ENCODE peak calls at places on chromosomes 7 and 10, in four cellular contexts. E, I, S and M are unnamed samples. For H3K27me3 and H3K4me1, the result is how much of the 10 kb centered on the place peaks cover.

GRCh38 chr10:4771554-4772201 is 54.3 kb upstream of the AKR1E2 start:
- DNase-seq in E (no peak), I (peak), S (no peak), M (no peak)

GRCh38 chr10:66928000-66928770 is 2.3 kb downstream of the LRRTM3 start:
- DNase-seq in E (peak), I (peak), S (no peak), M (peak)

GRCh38 chr10:108850138-108850854 is 1073.0 kb downstream of the XPNPEP1 start:
- DNase-seq in E (no peak), I (no peak), S (no peak), M (no peak)

GRCh38 chr10:131555406-131555805 is 243.9 kb upstream of the TCERG1L start:
- DNase-seq in E (no peak), I (no peak), S (no peak), M (no peak)

GRCh38 chr7:138738114-138738513 is 37.0 kb upstream of the SVOPL start:
- DNase-seq in E (no peak), I (no peak), S (no peak), M (no peak)

GRCh38 chr7:149467321-149467859 is 6.5 kb upstream of the ZNF777 start:
- DNase-seq in E (no peak), I (no peak), S (no peak), M (no peak)

GRCh38 chr10:74058658-74059057 is 60.7 kb downstream of the VCL start:
- DNase-seq in E (no peak), I (peak), S (peak), M (no peak)

GRCh38 chr10:85658518-85658917 is 708.1 kb downstream of the GRID1 start:
- DNase-seq in E (no peak), I (no peak), S (no peak), M (no peak)

GRCh38 chr7:70419816-70420215 is 712.1 kb upstream of the GALNT17 start:
- DNase-seq in E (no peak), I (no peak), S (no peak), M (peak)

GRCh38 chr10:125093199-125093841 is 67.0 kb downstream of the CTBP2 start:
- DNase-seq in E (no peak), I (peak), S (no peak), M (no peak)

GRCh38 chr7:137882806-137883205 is 36.0 kb upstream of the DGKI start:
- DNase-seq in E (no peak), I (no peak), S (no peak), M (no peak)

GRCh38 chr7:149415391-149416068 is 45.3 kb downstream of the ZNF777 start:
- DNase-seq in E (no peak), I (peak), S (no peak), M (no peak)

DNA sequence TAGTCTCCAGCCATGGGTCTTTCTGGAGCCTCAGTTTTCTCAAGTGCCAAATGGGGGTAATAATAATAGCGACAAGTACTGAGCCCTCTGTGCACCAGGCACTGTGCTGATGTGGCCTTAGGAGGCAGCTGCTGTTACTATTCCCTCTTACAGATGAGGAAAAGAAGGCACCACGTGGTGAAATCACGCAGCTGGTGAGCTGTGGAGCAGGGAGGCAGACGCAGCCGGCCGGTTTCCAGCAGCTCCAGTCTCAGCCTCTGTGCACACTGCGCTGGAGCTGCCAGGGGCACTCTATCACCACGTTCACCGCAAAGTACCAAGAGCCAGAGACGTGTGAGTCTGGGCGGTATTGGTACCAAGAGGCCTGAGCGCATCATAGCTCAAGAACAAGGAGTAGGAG is 9.6 kb downstream of the PYROXD2 start:
- DNase-seq in E (no peak), I (no peak), S (no peak), M (no peak)
- H3K27me3 ChIP-seq in E (under half), I (under half), S (under half), M (under half)

GRCh38 chr10:44973323-44974081 is 5.1 kb downstream of the DEPP1 start:
- DNase-seq in E (peak), I (no peak), S (no peak), M (peak)

GRCh38 chr10:44974628-44975431 is 3.8 kb downstream of the DEPP1 start:
- DNase-seq in E (peak), I (peak), S (peak), M (peak)

GRCh38 chr10:44972874-44973306 is 5.7 kb downstream of the DEPP1 start:
- DNase-seq in E (no peak), I (no peak), S (no peak), M (no peak)

GRCh38 chr10:44975487-44976331 is 2.9 kb downstream of the DEPP1 start:
- DNase-seq in E (peak), I (peak), S (peak), M (peak)

GRCh38 chr10:44974082-44974627 is 4.5 kb downstream of the DEPP1 start:
- DNase-seq in E (no peak), I (no peak), S (no peak), M (no peak)
- H3K4me1 ChIP-seq in E (under half), I (under half), S (under half), M (under half)

GRCh38 chr10:111360260-111360925 is 283.6 kb downstream of the ADRA2A start:
- DNase-seq in E (peak), I (peak), S (peak), M (peak)
- TF ChIP-seq CTCF in E (peak), I (no peak), S (peak), M (peak)

DNA sequence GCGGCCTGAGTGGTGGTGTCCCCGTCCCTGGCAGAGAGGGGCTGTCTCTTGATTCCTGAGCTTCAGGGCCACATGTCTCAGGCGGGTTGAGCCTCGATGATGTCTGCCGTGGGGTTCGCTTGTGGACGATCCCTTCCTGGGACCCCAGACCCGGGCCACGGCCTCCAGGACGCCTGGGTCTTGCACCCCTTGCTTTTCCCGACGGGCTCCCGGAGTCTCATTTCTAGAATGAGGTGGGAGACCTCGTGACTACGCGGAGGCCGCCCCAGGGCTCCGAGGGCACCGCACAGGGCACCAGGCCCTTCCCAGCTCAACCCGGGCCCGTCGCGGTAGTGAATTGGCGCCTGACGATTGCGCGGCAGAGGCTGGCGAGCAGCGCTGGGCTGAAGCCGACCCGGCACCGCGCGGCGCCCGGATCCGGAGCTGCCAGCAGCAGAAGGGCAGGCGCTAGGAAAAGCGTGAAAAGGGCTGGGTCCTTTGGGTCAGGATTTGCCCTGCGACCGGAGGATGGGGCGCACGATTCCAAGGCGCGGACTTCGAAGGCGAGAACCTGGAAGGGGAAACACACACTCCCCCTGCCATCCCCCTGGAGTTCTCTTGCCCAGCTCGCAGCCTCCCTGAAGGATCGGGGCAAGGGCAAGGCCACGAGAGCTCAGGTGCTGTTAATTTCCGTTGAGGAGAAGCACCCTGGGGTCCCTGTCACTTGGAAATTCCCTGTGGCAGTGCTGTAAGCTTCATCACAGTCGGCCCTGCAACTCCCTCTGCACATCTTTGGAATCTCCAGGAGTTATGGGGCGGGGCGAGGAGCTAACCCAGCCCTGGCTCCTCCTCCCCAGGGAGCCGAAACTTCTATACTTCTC is 15.5 kb downstream of the TLX1 start:
- DNase-seq in E (peak), I (no peak), S (no peak), M (peak)
- H3K27me3 ChIP-seq in E (half or more), I (half or more), S (under half), M (half or more)

DNA sequence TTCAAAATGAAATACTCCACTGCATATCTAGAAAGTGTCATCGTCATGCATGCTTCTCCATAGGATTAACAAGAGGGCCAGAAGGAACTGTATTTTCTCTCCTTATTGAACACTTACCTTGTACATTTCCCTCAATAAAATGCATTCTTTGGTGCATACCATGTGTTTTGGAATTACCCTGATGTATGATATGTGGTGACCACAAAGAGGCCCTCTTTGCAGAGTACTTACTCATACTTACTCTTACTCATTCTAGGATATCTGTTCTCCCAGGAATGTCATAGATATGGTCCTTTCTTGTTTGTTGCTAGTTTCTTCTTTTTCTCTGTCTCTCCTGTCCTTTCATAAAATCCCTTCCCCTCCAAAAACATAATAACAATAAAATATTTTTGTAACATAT is 1087.1 kb upstream of the POT1 start:
- DNase-seq in E (no peak), I (no peak), S (no peak), M (no peak)
- H3K4me1 ChIP-seq in E (under half), I (under half), S (under half), M (under half)

DNA sequence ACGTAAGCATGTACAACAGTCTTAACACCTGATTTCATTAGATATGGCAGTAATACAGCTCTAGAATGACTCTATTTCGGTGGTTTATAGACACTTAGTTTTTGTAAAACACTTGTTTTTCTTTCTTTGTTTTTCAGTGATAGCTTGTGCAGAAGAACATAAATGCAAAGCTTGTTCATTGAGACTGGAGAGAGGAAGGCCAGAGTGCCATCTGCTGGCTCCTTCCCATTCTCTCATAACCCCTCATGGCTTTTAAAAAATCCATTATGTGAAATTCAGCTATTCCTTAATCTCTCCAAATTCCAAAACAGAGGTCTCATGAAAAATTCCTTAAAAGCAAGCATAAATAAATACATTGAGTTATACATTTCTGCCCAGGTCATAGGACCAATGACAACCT is 76.3 kb downstream of the CACNB2 start:
- DNase-seq in E (no peak), I (peak), S (no peak), M (no peak)
- TF ChIP-seq CTCF in E (peak), I (peak), S (peak), M (peak)

GRCh38 chr7:105346138-105346537 is 42.6 kb downstream of the SRPK2 start:
- DNase-seq in E (no peak), I (no peak), S (no peak), M (no peak)
- H3K27me3 ChIP-seq in E (under half), I (under half), S (under half), M (under half)

DNA sequence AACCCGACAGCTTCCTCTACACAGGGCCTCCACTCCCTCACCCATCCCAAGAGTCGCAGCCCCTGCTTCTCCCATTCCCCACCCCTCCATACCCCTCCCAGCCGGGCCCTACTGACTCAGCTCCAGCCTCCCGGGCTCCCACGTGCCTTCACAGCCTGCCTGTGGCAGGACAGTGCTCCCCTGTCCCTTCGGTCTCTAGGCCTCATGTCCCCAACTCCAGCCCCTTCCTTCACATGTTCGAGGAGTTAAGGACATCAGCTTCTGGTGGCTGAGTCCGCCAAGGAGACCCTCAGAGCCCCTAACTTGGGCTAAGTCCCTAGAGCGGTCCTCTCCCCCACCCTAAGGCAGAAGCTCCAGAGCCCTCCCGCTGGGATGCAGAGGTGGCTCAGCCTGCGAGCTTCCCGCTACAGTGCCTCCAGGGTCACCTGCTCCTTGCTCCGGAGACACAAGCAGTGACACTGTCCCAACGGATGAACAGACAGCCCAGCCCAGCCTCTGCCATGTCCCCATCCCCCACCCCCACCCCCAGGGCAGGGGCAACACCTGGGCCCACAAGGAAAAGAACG is 800 bp downstream of the SMARCD3 start:
- DNase-seq in E (no peak), I (no peak), S (no peak), M (peak)
- H3K4me1 ChIP-seq in E (under half), I (under half), S (under half), M (under half)

GRCh38 chr7:4888161-4888560 is 4.6 kb upstream of the RADIL start:
- DNase-seq in E (no peak), I (no peak), S (no peak), M (no peak)
- TF ChIP-seq CTCF in E (no peak), I (no peak), S (no peak), M (no peak)